ENCODE peak calls at places on chromosomes 2 and 18, in four cellular contexts. One of them, this sample, is unnamed.

GRCh38 chr2:126675637-126676036 is 19.7 kb downstream of the GYPC start:
- DNase-seq in RWPE1: no peak
- DNase-seq in substantia nigra: no peak
- DNase-seq in vagina: no peak
- DNase-seq in this sample: no peak

GRCh38 chr2:239140346-239141020 is 260.3 kb downstream of the HDAC4 start:
- DNase-seq in RWPE1: no peak
- DNase-seq in substantia nigra: no peak
- DNase-seq in vagina: no peak
- DNase-seq in this sample: no peak

GRCh38 chr18:39513187-39513586 is 1947.6 kb upstream of the CELF4 start:
- DNase-seq in RWPE1: no peak
- DNase-seq in substantia nigra: no peak
- DNase-seq in vagina: no peak
- DNase-seq in this sample: no peak

GRCh38 chr2:230600881-230601280 is 111.8 kb upstream of the CAB39 start:
- DNase-seq in RWPE1: no peak
- DNase-seq in substantia nigra: no peak
- DNase-seq in vagina: no peak
- DNase-seq in this sample: no peak

GRCh38 chr18:68428666-68429065 is 286.2 kb downstream of the TMX3 start:
- DNase-seq in RWPE1: no peak
- DNase-seq in substantia nigra: no peak
- DNase-seq in vagina: no peak
- DNase-seq in this sample: no peak

GRCh38 chr2:241958818-241959545 is 89.5 kb downstream of the RTP5 start:
- DNase-seq in RWPE1: no peak
- DNase-seq in substantia nigra: no peak
- DNase-seq in vagina: no peak
- DNase-seq in this sample: no peak

GRCh38 chr18:25055076-25055475 is 296.9 kb downstream of the ZNF521 start:
- DNase-seq in RWPE1: no peak
- DNase-seq in substantia nigra: no peak
- DNase-seq in vagina: no peak
- DNase-seq in this sample: no peak

GRCh38 chr18:44741551-44741950 is 60.9 kb downstream of the SETBP1 start:
- DNase-seq in RWPE1: no peak
- DNase-seq in substantia nigra: no peak
- DNase-seq in vagina: no peak
- DNase-seq in this sample: no peak

GRCh38 chr18:63707816-63708215 is 5.1 kb downstream of the SERPINB11 start:
- DNase-seq in RWPE1: no peak
- DNase-seq in substantia nigra: no peak
- DNase-seq in vagina: no peak
- DNase-seq in this sample: no peak

DNA sequence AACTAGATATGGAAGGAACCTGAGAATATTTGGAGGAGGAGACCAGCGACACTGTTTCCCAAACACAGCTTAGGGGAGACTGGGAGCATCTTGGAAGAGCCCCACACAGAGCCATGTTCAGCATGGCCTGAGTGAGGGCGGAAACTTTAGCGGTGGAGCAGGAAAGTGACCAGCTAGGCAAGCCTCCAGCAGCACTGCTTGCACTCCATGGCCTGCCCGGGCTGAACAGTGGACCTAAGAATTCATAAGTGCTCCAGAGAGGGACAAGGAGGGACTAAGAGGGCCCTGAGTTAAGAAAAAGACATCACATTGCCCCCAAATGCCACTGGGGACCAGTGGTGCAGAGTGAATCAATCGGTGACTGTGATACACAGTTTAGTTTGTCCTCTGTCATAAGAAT is 566.4 kb downstream of the TNS1 start:
- DNase-seq in RWPE1: no peak
- DNase-seq in substantia nigra: no peak
- DNase-seq in vagina: no peak
- DNase-seq in this sample: no peak
- H3K27ac ChIP-seq in RWPE1: no peak overlapping the region
- H3K27ac ChIP-seq in substantia nigra: no peak overlapping the region
- H3K27ac ChIP-seq in vagina: peak overlapping the region; percentile 75
- H3K27ac ChIP-seq in this sample: no peak overlapping the region

GRCh38 chr2:38190542-38191218 is 114.7 kb upstream of the CYP1B1 start:
- DNase-seq in RWPE1: no peak
- DNase-seq in substantia nigra: no peak
- DNase-seq in vagina: no peak
- DNase-seq in this sample: no peak

GRCh38 chr2:38191516-38191915 is 115.6 kb upstream of the CYP1B1 start:
- DNase-seq in RWPE1: no peak
- DNase-seq in substantia nigra: no peak
- DNase-seq in vagina: no peak
- DNase-seq in this sample: no peak

GRCh38 chr2:38184964-38185603 is 109.1 kb upstream of the CYP1B1 start:
- DNase-seq in RWPE1: peak; percentile 28
- DNase-seq in substantia nigra: no peak
- DNase-seq in vagina: no peak
- DNase-seq in this sample: no peak

GRCh38 chr2:38192046-38192445 is 116.1 kb upstream of the CYP1B1 start:
- DNase-seq in RWPE1: no peak
- DNase-seq in substantia nigra: no peak
- DNase-seq in vagina: no peak
- DNase-seq in this sample: no peak

GRCh38 chr2:38187416-38188127 is 111.6 kb upstream of the CYP1B1 start:
- DNase-seq in RWPE1: no peak
- DNase-seq in substantia nigra: no peak
- DNase-seq in vagina: no peak
- DNase-seq in this sample: no peak
- H3K27ac ChIP-seq in RWPE1: no peak overlapping the region
- H3K27ac ChIP-seq in substantia nigra: no peak overlapping the region
- H3K27ac ChIP-seq in vagina: peak overlapping the region; percentile 73
- H3K27ac ChIP-seq in this sample: no peak overlapping the region

DNA sequence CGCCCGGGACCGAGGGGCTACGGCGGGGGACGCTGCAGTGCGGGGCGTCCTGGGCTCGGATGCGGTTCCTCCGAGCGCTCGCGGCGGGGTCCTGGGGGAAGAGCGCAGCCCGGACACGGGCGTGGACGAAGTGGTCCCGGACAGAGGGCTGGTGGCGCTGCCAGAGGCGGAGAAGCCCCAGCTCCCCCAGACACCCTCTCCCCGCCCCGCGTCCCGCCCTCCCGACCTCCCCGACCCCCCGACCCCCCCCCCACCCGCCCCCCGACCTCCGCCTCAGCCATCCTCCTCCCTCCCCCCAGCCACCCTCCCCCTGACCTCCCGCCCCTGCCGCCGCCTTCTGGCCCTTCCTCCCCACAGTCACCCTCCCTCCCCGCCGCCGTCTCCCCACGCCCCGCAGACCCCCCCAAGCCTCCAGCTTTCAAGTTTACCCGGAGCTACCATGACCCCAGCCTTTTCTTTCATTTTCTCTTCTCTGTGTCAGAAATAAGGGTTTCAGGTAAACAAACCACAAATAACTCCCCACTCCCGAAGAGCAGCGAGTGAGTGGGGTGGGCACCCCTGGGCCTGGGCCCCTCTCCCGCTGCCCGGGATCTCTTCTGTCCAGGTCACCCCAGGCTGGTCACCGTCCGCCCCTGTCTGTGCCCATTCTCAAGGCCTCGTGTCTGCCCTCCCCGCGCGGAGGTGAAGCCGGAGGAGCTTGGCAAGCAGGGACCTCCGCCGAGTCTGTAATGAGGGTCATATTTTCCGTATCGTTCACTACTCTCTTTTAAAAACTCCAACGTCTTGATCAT is 5.1 kb downstream of the NFATC1 start:
- DNase-seq in RWPE1: no peak
- DNase-seq in substantia nigra: no peak
- DNase-seq in vagina: no peak
- DNase-seq in this sample: no peak
- H3K27ac ChIP-seq in RWPE1: peak overlapping the region; percentile 71
- H3K27ac ChIP-seq in substantia nigra: peak overlapping the region; percentile 42
- H3K27ac ChIP-seq in vagina: peak overlapping the region; percentile 93
- H3K27ac ChIP-seq in this sample: no peak overlapping the region

GRCh38 chr2:162926907-162927306 is 88.3 kb upstream of the KCNH7 start:
- DNase-seq in RWPE1: no peak
- DNase-seq in substantia nigra: no peak
- DNase-seq in vagina: no peak
- DNase-seq in this sample: no peak

GRCh38 chr2:162928356-162928755 is 89.8 kb upstream of the KCNH7 start:
- DNase-seq in RWPE1: no peak
- DNase-seq in substantia nigra: no peak
- DNase-seq in vagina: no peak
- DNase-seq in this sample: no peak

GRCh38 chr2:162929571-162929970 is 91.0 kb upstream of the KCNH7 start:
- DNase-seq in RWPE1: no peak
- DNase-seq in substantia nigra: no peak
- DNase-seq in vagina: no peak
- DNase-seq in this sample: no peak

GRCh38 chr2:162926501-162926900 is 87.9 kb upstream of the KCNH7 start:
- DNase-seq in RWPE1: peak; percentile 79
- DNase-seq in substantia nigra: no peak
- DNase-seq in vagina: no peak
- DNase-seq in this sample: no peak

DNA sequence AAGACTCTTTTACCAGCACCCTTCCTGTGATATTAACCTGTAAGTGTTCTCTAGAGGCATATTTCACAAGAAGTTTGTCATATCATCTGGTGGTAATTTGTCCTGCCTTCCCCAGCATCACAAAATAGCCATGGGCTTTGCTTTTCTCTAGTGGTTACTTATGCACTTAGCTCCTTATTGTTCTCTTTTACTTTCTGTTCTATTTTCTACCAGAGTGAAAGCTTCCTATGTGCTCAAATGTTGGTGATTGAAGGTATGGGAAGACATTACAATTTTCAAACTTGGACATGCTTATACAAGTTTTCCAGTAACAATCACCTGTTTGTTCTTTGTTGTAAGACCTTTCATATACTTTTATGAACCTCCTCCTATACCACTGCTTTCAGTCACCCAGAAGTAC is 87.0 kb upstream of the KCNH7 start:
- DNase-seq in RWPE1: no peak
- DNase-seq in substantia nigra: no peak
- DNase-seq in vagina: no peak
- DNase-seq in this sample: no peak
- H3K27ac ChIP-seq in RWPE1: no peak overlapping the region
- H3K27ac ChIP-seq in substantia nigra: no peak overlapping the region
- H3K27ac ChIP-seq in vagina: no peak overlapping the region
- H3K27ac ChIP-seq in this sample: no peak overlapping the region

DNA sequence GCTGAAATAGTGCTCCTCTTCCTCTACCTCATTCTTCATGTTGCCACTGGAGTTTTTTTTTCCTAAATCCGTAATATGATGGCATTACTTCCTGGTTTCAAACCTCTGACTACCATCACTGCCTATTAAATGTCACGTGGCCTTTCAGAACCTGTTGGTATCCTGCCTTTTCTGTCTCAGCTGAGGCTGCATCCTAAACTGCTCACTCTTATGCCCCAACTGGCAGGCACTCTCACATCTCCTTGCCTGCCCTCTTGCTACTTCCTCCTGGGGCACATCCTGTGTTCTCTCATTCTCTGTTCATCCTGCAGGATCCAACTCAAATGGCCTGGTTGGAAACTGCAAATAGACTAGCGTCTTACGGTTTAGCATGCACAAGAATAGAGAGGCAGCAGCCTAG is 468.1 kb upstream of the FANCL start:
- DNase-seq in RWPE1: no peak
- DNase-seq in substantia nigra: no peak
- DNase-seq in vagina: no peak
- DNase-seq in this sample: no peak
- H3K27ac ChIP-seq in RWPE1: no peak overlapping the region
- H3K27ac ChIP-seq in substantia nigra: no peak overlapping the region
- H3K27ac ChIP-seq in vagina: no peak overlapping the region
- H3K27ac ChIP-seq in this sample: no peak overlapping the region

GRCh38 chr2:27000228-27000627 is 29.8 kb downstream of the MAPRE3 start:
- DNase-seq in RWPE1: no peak
- DNase-seq in substantia nigra: no peak
- DNase-seq in vagina: no peak
- DNase-seq in this sample: no peak

GRCh38 chr2:27003003-27003402 is 29.8 kb upstream of the TMEM214 start:
- DNase-seq in RWPE1: no peak
- DNase-seq in substantia nigra: no peak
- DNase-seq in vagina: no peak
- DNase-seq in this sample: no peak

GRCh38 chr2:27003857-27004256 is 28.9 kb upstream of the TMEM214 start:
- DNase-seq in RWPE1: no peak
- DNase-seq in substantia nigra: no peak
- DNase-seq in vagina: no peak
- DNase-seq in this sample: no peak

GRCh38 chr2:27000995-27001394 is 30.6 kb downstream of the MAPRE3 start:
- DNase-seq in RWPE1: no peak
- DNase-seq in substantia nigra: no peak
- DNase-seq in vagina: no peak
- DNase-seq in this sample: no peak

GRCh38 chr2:27001851-27002369 is 30.9 kb upstream of the TMEM214 start:
- DNase-seq in RWPE1: no peak
- DNase-seq in substantia nigra: no peak
- DNase-seq in vagina: no peak
- DNase-seq in this sample: no peak
- H3K27ac ChIP-seq in RWPE1: no peak overlapping the region
- H3K27ac ChIP-seq in substantia nigra: no peak overlapping the region
- H3K27ac ChIP-seq in vagina: no peak overlapping the region
- H3K27ac ChIP-seq in this sample: peak overlapping the region; percentile 0

GRCh38 chr2:44886409-44886808 is 55.1 kb upstream of the SIX3 start:
- DNase-seq in RWPE1: no peak
- DNase-seq in substantia nigra: no peak
- DNase-seq in vagina: no peak
- DNase-seq in this sample: no peak
- H3K27ac ChIP-seq in RWPE1: no peak overlapping the region
- H3K27ac ChIP-seq in substantia nigra: no peak overlapping the region
- H3K27ac ChIP-seq in vagina: no peak overlapping the region
- H3K27ac ChIP-seq in this sample: no peak overlapping the region

DNA sequence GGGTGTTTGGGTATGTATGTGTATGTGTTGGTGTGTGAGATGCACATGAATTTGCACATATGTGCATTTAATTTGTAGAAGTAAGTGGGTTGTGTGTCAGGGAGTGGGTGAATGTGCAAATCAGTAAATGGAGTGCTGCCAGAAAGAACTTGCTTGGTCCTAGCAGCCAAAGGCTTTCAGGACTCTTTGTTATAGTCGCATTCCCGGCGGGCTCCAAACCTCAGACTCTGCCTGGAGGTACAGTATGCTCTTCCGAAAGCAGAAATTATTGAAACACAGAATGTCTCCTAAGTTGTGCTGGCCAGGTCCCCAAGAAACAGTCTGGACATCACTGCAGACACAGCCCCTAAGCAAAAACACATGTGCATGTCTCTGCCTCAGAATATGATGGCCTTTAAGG is 232.4 kb downstream of the INSIG2 start:
- DNase-seq in RWPE1: no peak
- DNase-seq in substantia nigra: no peak
- DNase-seq in vagina: no peak
- DNase-seq in this sample: no peak
- H3K27ac ChIP-seq in RWPE1: no peak overlapping the region
- H3K27ac ChIP-seq in substantia nigra: no peak overlapping the region
- H3K27ac ChIP-seq in vagina: no peak overlapping the region
- H3K27ac ChIP-seq in this sample: no peak overlapping the region

DNA sequence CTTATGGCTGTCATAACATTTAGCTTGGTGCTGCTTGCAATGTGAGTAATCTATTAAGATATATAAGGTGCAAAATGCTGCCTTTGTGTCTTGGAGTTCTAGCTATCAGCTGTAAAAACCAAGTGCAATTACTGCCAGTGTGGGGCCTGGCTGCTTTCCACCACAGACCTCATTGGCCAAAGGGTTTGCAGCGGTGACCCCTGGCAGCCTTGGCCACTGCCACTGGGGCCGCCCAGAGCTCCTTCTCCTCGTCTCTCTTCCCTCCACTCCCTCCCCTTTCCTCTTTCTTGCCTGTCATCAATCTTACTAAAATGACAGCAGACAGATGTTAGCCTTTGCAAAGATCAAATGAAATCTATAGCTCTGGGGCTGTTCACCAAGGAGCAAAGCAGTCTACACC is 986.3 kb downstream of the BCL11A start:
- DNase-seq in RWPE1: no peak
- DNase-seq in substantia nigra: no peak
- DNase-seq in vagina: no peak
- DNase-seq in this sample: no peak
- H3K27ac ChIP-seq in RWPE1: no peak overlapping the region
- H3K27ac ChIP-seq in substantia nigra: no peak overlapping the region
- H3K27ac ChIP-seq in vagina: no peak overlapping the region
- H3K27ac ChIP-seq in this sample: no peak overlapping the region